ENCODE peak calls at places on chromosomes 3 and 15, in ten cellular contexts. A is left ventricle myocardium superior; I is fibroblast of pulmonary artery; J is stimulated activated CD4-positive, alpha-beta T cell treated with anti-CD3 and anti-CD28 coated beads, Interleukin-15, amount 100 ng/mL, for 24 hours; U is NCI-H1092 treated with DMSO at 0.1 percent for 48 hours; G is neural crest cell; F is CD14-positive monocyte; S is Daoy; D is Peyer's patch; T is GDM1. W is an unnamed sample.

GRCh38 chr3:155853214-155854146 is 747 bp downstream of the SLC33A1 start:
- DNase-seq in S (no peak), J (peak; percentile 45), G (peak; percentile 14), I (peak; percentile 30), F (no peak), A (peak; percentile 52), D (no peak), U (peak; percentile 7), T (no peak), W (peak; percentile 30)

GRCh38 chr15:25501828-25502446 is 63.1 kb upstream of the UBE3A start:
- DNase-seq in G (no peak), S (peak; percentile 53), D (no peak), J (no peak), A (no peak), F (no peak), I (peak; percentile 39), U (peak; percentile 56), T (peak; percentile 8), W (no peak)

GRCh38 chr15:49741721-49742120 is 120.9 kb downstream of the DTWD1 start:
- DNase-seq in U (peak; percentile 13), G (no peak), S (no peak), A (no peak), I (no peak), J (no peak), F (no peak), T (no peak), D (no peak), W (peak; percentile 73)

GRCh38 chr15:82810061-82810862 is 834 bp downstream of the WHAMM start:
- DNase-seq in T (peak; percentile 23), J (peak; percentile 47), S (peak; percentile 58), D (peak; percentile 30), F (no peak), I (peak; percentile 76), U (peak; percentile 31), A (peak; percentile 63), G (no peak), W (peak; percentile 37)

GRCh38 chr3:3648961-3649360 is 150.3 kb upstream of the LRRN1 start:
- DNase-seq in F (no peak), I (no peak), A (no peak), S (no peak), U (no peak), G (no peak), D (no peak), J (no peak), T (no peak), W (no peak)

GRCh38 chr3:130457681-130458080 is 59.3 kb upstream of the COL6A6 start:
- DNase-seq in D (no peak), T (no peak), S (no peak), G (no peak), I (no peak), U (no peak), F (no peak), A (no peak), J (no peak), W (no peak)

GRCh38 chr15:78075490-78076230 is 1.9 kb downstream of the TBC1D2B start:
- DNase-seq in J (no peak), D (no peak), T (no peak), F (no peak), U (no peak), A (no peak), I (peak; percentile 94), G (no peak), S (peak; percentile 75), W (peak; percentile 70)

GRCh38 chr3:184596233-184596632 is 34.6 kb downstream of the EPHB3 start:
- DNase-seq in I (no peak), F (no peak), A (no peak), S (no peak), D (no peak), T (no peak), J (no peak), G (no peak), U (no peak), W (no peak)

GRCh38 chr3:134883697-134884385 is 88.8 kb downstream of the EPHB1 start:
- DNase-seq in T (no peak), I (no peak), U (no peak), S (peak; percentile 62), G (no peak), A (no peak), J (no peak), D (no peak), F (no peak), W (no peak)

GRCh38 chr15:34708422-34708821 is 46.4 kb downstream of the GJD2 start:
- DNase-seq in U (peak; percentile 20), G (no peak), A (no peak), S (peak; percentile 41), T (no peak), D (no peak), J (no peak), F (no peak), I (peak; percentile 65), W (no peak)

GRCh38 chr3:150150633-150151032 is 179.9 kb upstream of the PFN2 start:
- DNase-seq in T (no peak), A (no peak), I (peak; percentile 45), J (no peak), G (no peak), S (no peak), D (no peak), F (no peak), U (no peak), W (no peak)

GRCh38 chr15:50181983-50182232 is at the start of gene SLC27A2:
- DNase-seq in A (no peak), J (no peak), T (peak; percentile 53), F (no peak), D (peak; percentile 46), U (peak; percentile 38), I (peak; percentile 4), S (no peak), G (peak; percentile 37), W (peak; percentile 70)

GRCh38 chr15:74826372-74826819 is at the start of gene CPLX3:
- DNase-seq in S (peak; percentile 32), J (peak; percentile 49), I (no peak), D (no peak), G (peak; percentile 47), T (no peak), F (no peak), U (no peak), A (peak; percentile 58), W (peak; percentile 50)

GRCh38 chr3:38227989-38228388 is 37.6 kb upstream of the SLC22A13 start:
- DNase-seq in U (no peak), F (no peak), G (no peak), S (no peak), J (no peak), I (peak; percentile 81), T (no peak), A (no peak), D (no peak), W (no peak)

GRCh38 chr15:36653851-36654250 is 74.4 kb downstream of the CDIN1 start:
- DNase-seq in J (no peak), D (no peak), F (no peak), I (no peak), S (no peak), U (no peak), A (no peak), G (no peak), T (no peak), W (no peak)

GRCh38 chr3:66456711-66457173 is 44.1 kb downstream of the LRIG1 start:
- DNase-seq in S (no peak), J (no peak), I (no peak), G (no peak), F (no peak), A (peak; percentile 71), T (no peak), D (no peak), U (no peak), W (no peak)

GRCh38 chr3:105349988-105350387 is 16.7 kb upstream of the ALCAM start:
- DNase-seq in A (no peak), T (no peak), J (no peak), U (no peak), F (no peak), I (no peak), D (no peak), S (no peak), G (no peak), W (no peak)

GRCh38 chr3:15766406-15766805 is 31.4 kb downstream of the ANKRD28 start:
- DNase-seq in I (no peak), U (no peak), D (no peak), J (no peak), F (no peak), T (no peak), G (no peak), A (no peak), S (no peak), W (no peak)

GRCh38 chr3:38986901-38987300 is 64.8 kb downstream of the SCN11A start:
- DNase-seq in D (no peak), I (no peak), G (no peak), A (no peak), S (no peak), T (no peak), U (no peak), J (no peak), F (no peak), W (no peak)

GRCh38 chr3:42117175-42118008 is 26.2 kb downstream of the TRAK1 start:
- DNase-seq in F (no peak), T (no peak), I (peak; percentile 84), U (no peak), A (peak; percentile 69), D (no peak), G (no peak), J (no peak), S (peak; percentile 74), W (peak; percentile 42)

GRCh38 chr3:60304103-60304502 is 947.1 kb downstream of the FHIT start:
- DNase-seq in D (no peak), G (no peak), U (no peak), T (no peak), A (no peak), I (peak; percentile 76), S (no peak), F (no peak), J (no peak), W (no peak)

GRCh38 chr15:64044315-64045105 is 1.8 kb downstream of the DAPK2 start:
- DNase-seq in J (no peak), T (peak; percentile 25), D (peak; percentile 71), S (no peak), U (no peak), G (no peak), A (no peak), I (no peak), F (no peak), W (no peak)

GRCh38 chr3:66495633-66496032 is 5.2 kb downstream of the LRIG1 start:
- DNase-seq in G (no peak), D (no peak), J (no peak), F (no peak), S (no peak), U (no peak), I (no peak), A (no peak), T (no peak), W (peak; percentile 33)

GRCh38 chr3:112930771-112931170 is 44.1 kb downstream of the CD200R1 start:
- DNase-seq in J (no peak), S (no peak), U (no peak), D (no peak), T (no peak), A (no peak), G (no peak), I (no peak), F (no peak), W (no peak)

GRCh38 chr15:93088200-93088980 is 621 bp downstream of the RGMA start:
- DNase-seq in D (no peak), S (peak; percentile 48), A (peak; percentile 67), T (no peak), J (peak; percentile 36), G (peak; percentile 32), I (no peak), U (peak; percentile 61), F (no peak), W (no peak)

GRCh38 chr3:191355406-191355805 is 25.1 kb upstream of the UTS2B start:
- DNase-seq in T (no peak), U (no peak), J (no peak), A (no peak), F (no peak), D (no peak), G (no peak), I (no peak), S (no peak), W (no peak)

GRCh38 chr15:60557157-60557556 is 78.2 kb upstream of the ICE2 start:
- DNase-seq in J (no peak), D (no peak), U (no peak), F (no peak), T (no peak), G (no peak), S (no peak), I (no peak), A (no peak), W (no peak)

GRCh38 chr3:72892870-72893269 is 5.0 kb downstream of the GXYLT2 start:
- DNase-seq in F (no peak), T (no peak), G (no peak), I (peak; percentile 38), U (peak; percentile 74), A (no peak), J (no peak), D (no peak), S (no peak), W (no peak)

W was measured in transverse colon.